ENCODE peak calls at places on chromosomes 1 and 21, in six cellular contexts. E is NCI-H774; G is amygdala; M is activated T-helper 1 cell treated with anti-CD3 and anti-CD28 coated beads, Interleukin-2, amount 50 U/mL, for 16 hours; U is lower leg skin; V is GM06990. R is an unnamed sample.

GRCh38 chr1:10835423-10836421 is 39.3 kb upstream of the CASZ1 start:
- DNase-seq in E (peak), G (no peak), M (no peak), U (no peak), V (peak), R (no peak)

GRCh38 chr21:41957991-41958766 is 4.4 kb upstream of the C2CD2 start:
- DNase-seq in E (no peak), G (no peak), M (no peak), U (no peak), V (no peak), R (peak)

GRCh38 chr1:161835963-161836362 is 69.8 kb downstream of the ATF6 start:
- DNase-seq in E (no peak), G (no peak), M (no peak), U (no peak), V (no peak), R (no peak)

GRCh38 chr1:54710841-54711240 is 4.8 kb upstream of the TTC4 start:
- DNase-seq in E (no peak), G (no peak), M (no peak), U (no peak), V (no peak), R (no peak)

GRCh38 chr1:221800831-221801610 is 59.1 kb upstream of the DUSP10 start:
- DNase-seq in E (peak), G (no peak), M (no peak), U (no peak), V (no peak), R (no peak)

GRCh38 chr1:196896355-196896754 is 8.5 kb downstream of the CFHR4 start:
- DNase-seq in E (no peak), G (no peak), M (no peak), U (no peak), V (no peak), R (no peak)

GRCh38 chr1:172486805-172487454 is 43.1 kb upstream of the PIGC start:
- DNase-seq in E (no peak), G (no peak), M (no peak), U (no peak), V (no peak), R (no peak)

GRCh38 chr1:218570456-218570855 is 225.3 kb downstream of the TGFB2 start:
- DNase-seq in E (no peak), G (no peak), M (no peak), U (no peak), V (no peak), R (no peak)

GRCh38 chr21:39712976-39713375 is 32.0 kb upstream of the IGSF5 start:
- DNase-seq in E (peak), G (no peak), M (no peak), U (no peak), V (no peak), R (no peak)

R was measured in breast epithelium.